ENCODE peak calls at places on chromosome 4, in four cellular contexts. S, A, B and V are unnamed samples.

GRCh38 chr4:98828801-98829200 is 100.1 kb downstream of the EIF4E start:
- DNase-seq in S (no peak), A (peak; percentile 5), B (peak; percentile 27), V (no peak)

GRCh38 chr4:88244821-88245579 is 39.4 kb downstream of the PPM1K start:
- DNase-seq in S (no peak), A (no peak), B (no peak), V (no peak)

GRCh38 chr4:25535278-25535677 is 120.4 kb upstream of the SLC34A2 start:
- DNase-seq in S (no peak), A (no peak), B (no peak), V (peak; percentile 18)

GRCh38 chr4:3702084-3702521 is 64.1 kb upstream of the ADRA2C start:
- DNase-seq in S (no peak), A (no peak), B (no peak), V (no peak)

GRCh38 chr4:157564771-157565170 is 344.2 kb downstream of the GRIA2 start:
- DNase-seq in S (no peak), A (no peak), B (peak; percentile 51), V (no peak)

GRCh38 chr4:3520796-3521600 is 11.2 kb downstream of the LRPAP1 start:
- DNase-seq in S (no peak), A (no peak), B (no peak), V (no peak)

GRCh38 chr4:8844976-8845690 is 26.5 kb downstream of the HMX1 start:
- DNase-seq in S (no peak), A (peak; percentile 5), B (no peak), V (no peak)

GRCh38 chr4:52925531-52925968 is 63.4 kb downstream of the RASL11B start:
- DNase-seq in S (no peak), A (no peak), B (no peak), V (no peak)

GRCh38 chr4:2954358-2955185 is 8.6 kb downstream of the NOP14 start:
- DNase-seq in S (no peak), A (peak; percentile 61), B (no peak), V (no peak)

GRCh38 chr4:174255790-174256189 is 27.7 kb downstream of the FBXO8 start:
- DNase-seq in S (peak; percentile 92), A (no peak), B (no peak), V (peak; percentile 86)

GRCh38 chr4:53432528-53433424 is 55.3 kb downstream of the FIP1L1 start:
- DNase-seq in S (no peak), A (no peak), B (no peak), V (no peak)

GRCh38 chr4:165813606-165814005 is 59.4 kb upstream of the TLL1 start:
- DNase-seq in S (no peak), A (no peak), B (peak; percentile 30), V (no peak)

GRCh38 chr4:120886183-120886582 is 36.3 kb downstream of the PRDM5 start:
- DNase-seq in S (no peak), A (no peak), B (no peak), V (no peak)

GRCh38 chr4:74830928-74831327 is 36.6 kb upstream of the BTC start:
- DNase-seq in S (no peak), A (no peak), B (no peak), V (no peak)

GRCh38 chr4:37663552-37663951 is 22.6 kb downstream of the RELL1 start:
- DNase-seq in S (no peak), A (no peak), B (no peak), V (no peak)

GRCh38 chr4:55611358-55612059 is 19.5 kb upstream of the PDCL2 start:
- DNase-seq in S (no peak), A (no peak), B (peak; percentile 50), V (no peak)

GRCh38 chr4:126479709-126480108 is 1153.0 kb upstream of the INTU start:
- DNase-seq in S (no peak), A (no peak), B (no peak), V (no peak)

GRCh38 chr4:1982124-1983052 is 26.4 kb downstream of the NELFA start:
- DNase-seq in S (no peak), A (no peak), B (no peak), V (no peak)

GRCh38 chr4:137212601-137213000 is 319.7 kb downstream of the PCDH18 start:
- DNase-seq in S (no peak), A (no peak), B (no peak), V (no peak)

GRCh38 chr4:120918788-120919187 is 3.7 kb downstream of the PRDM5 start:
- DNase-seq in S (peak; percentile 19), A (no peak), B (no peak), V (peak; percentile 42)

GRCh38 chr4:155952546-155952945 is 1.1 kb downstream of the CTSO start:
- DNase-seq in S (peak; percentile 42), A (no peak), B (no peak), V (peak; percentile 44)

GRCh38 chr4:26235500-26235899 is 85.3 kb upstream of the RBPJ start:
- DNase-seq in S (peak; percentile 75), A (no peak), B (peak; percentile 49), V (peak; percentile 99)

GRCh38 chr4:117134386-117134785 is 49.0 kb upstream of the TRAM1L1 start:
- DNase-seq in S (peak; percentile 84), A (peak; percentile 30), B (peak; percentile 71), V (peak; percentile 82)

GRCh38 chr4:77433102-77433733 is 172.4 kb upstream of the CXCL13 start:
- DNase-seq in S (peak; percentile 2), A (peak; percentile 40), B (peak; percentile 44), V (peak; percentile 35)

GRCh38 chr4:78477276-78477675 is 74.3 kb upstream of the ANXA3 start:
- DNase-seq in S (peak; percentile 60), A (no peak), B (peak; percentile 64), V (peak; percentile 16)

GRCh38 chr4:73692284-73692683 is 48.1 kb upstream of the CXCL8 start:
- DNase-seq in S (no peak), A (no peak), B (peak; percentile 51), V (no peak)

GRCh38 chr4:75867135-75867534 is 35.1 kb downstream of the PPEF2 start:
- DNase-seq in S (no peak), A (no peak), B (no peak), V (no peak)

GRCh38 chr4:72677886-72678285 is 108.9 kb upstream of the ADAMTS3 start:
- DNase-seq in S (no peak), A (no peak), B (no peak), V (no peak)

GRCh38 chr4:154344686-154345085 is 146.9 kb downstream of the DCHS2 start:
- DNase-seq in S (no peak), A (no peak), B (no peak), V (no peak)

GRCh38 chr4:107740381-107740780 is 20.3 kb upstream of the PAPSS1 start:
- DNase-seq in S (peak; percentile 9), A (no peak), B (no peak), V (no peak)

GRCh38 chr4:45079616-45080015 is 353.3 kb upstream of the GNPDA2 start:
- DNase-seq in S (no peak), A (no peak), B (peak; percentile 72), V (no peak)

GRCh38 chr4:128782076-128782715 is 27.3 kb upstream of the JADE1 start:
- DNase-seq in S (peak; percentile 37), A (peak; percentile 41), B (no peak), V (peak; percentile 61)

GRCh38 chr4:8291036-8291682 is 21.6 kb downstream of the HTRA3 start:
- DNase-seq in S (no peak), A (no peak), B (no peak), V (no peak)

GRCh38 chr4:859496-859895 is 33.6 kb upstream of the CPLX1 start:
- DNase-seq in S (no peak), A (no peak), B (no peak), V (no peak)

GRCh38 chr4:75542824-75543223 is 13.0 kb upstream of the ODAPH start:
- DNase-seq in S (peak; percentile 96), A (no peak), B (peak; percentile 99), V (peak; percentile 95)

GRCh38 chr4:2962614-2963184 is 507 bp downstream of the NOP14 start:
- DNase-seq in S (peak; percentile 38), A (no peak), B (no peak), V (peak; percentile 60)

GRCh38 chr4:36638273-36638811 is 356.9 kb downstream of the DTHD1 start:
- DNase-seq in S (no peak), A (no peak), B (no peak), V (no peak)

GRCh38 chr4:36640876-36641275 is 359.5 kb downstream of the DTHD1 start:
- DNase-seq in S (no peak), A (no peak), B (no peak), V (no peak)
- H2AFZ ChIP-seq in S (no peak overlapping the region), A (no peak overlapping the region), B (no peak overlapping the region), V (no peak overlapping the region)

GRCh38 chr4:6183740-6184139 is 16.6 kb downstream of the JAKMIP1 start:
- DNase-seq in S (no peak), A (no peak), B (no peak), V (no peak)
- H3K4me3 ChIP-seq in S (no peak overlapping the region), A (no peak overlapping the region), B (no peak overlapping the region), V (no peak overlapping the region)

DNA sequence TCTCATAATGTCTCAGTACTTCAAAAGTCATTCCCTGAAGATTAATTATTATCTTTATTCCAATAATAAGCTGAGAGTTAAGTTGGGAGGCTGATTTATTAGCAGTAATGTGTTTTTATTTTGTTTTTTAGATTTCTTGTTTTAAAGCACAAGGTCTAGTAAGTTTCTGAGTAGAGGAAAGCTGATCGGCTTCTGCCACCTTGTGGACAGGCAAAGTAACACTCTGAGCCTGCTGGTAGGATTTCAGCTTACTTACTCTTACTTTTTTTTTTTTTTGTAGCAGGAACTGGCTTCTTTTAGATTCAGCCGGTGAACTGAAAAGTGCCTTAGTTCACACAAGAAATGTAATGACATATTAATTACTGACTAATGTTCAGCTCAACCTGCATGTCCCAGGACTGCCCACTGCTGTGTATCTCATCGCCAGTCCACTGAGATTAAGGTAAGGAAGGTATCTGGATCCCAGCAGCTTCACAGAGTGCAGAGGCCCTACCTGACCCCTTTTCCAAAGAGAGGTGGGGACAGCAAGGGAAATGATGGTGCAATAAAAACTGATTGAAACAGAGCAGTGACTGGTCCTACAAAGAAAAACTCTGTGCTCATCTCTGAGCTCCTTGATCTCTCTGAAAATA is 126.5 kb downstream of the ADGRA3 start:
- DNase-seq in S (peak; percentile 85), A (peak; percentile 35), B (peak; percentile 53), V (peak; percentile 88)
- H3K27ac ChIP-seq in S (no peak overlapping the region), A (no peak overlapping the region), B (no peak overlapping the region), V (no peak overlapping the region)

GRCh38 chr4:139902328-139903217 is 237.0 kb downstream of the MGST2 start:
- DNase-seq in S (peak; percentile 20), A (peak; percentile 54), B (no peak), V (peak; percentile 47)
- H2AFZ ChIP-seq in S (peak overlapping the region; percentile 38), A (peak overlapping the region; percentile 75), B (peak overlapping the region; percentile 63), V (peak overlapping the region; percentile 50)

GRCh38 chr4:41644915-41645295 is 103.6 kb downstream of the PHOX2B start:
- DNase-seq in S (no peak), A (no peak), B (no peak), V (no peak)
- H3K4me3 ChIP-seq in S (no peak overlapping the region), A (no peak overlapping the region), B (no peak overlapping the region), V (no peak overlapping the region)